ENCODE peak calls at places on chromosomes 2 and 18, in nine cellular contexts. One of them, this sample, is unnamed.

GRCh38 chr18:48488388-48488850 is 50.4 kb upstream of the CTIF start:
- DNase-seq in heart left ventricle: peak
- DNase-seq in BE2C: peak
- DNase-seq in mesothelial cell of epicardium: peak
- DNase-seq in omental fat pad: peak
- DNase-seq in lower leg skin: no peak
- DNase-seq in cardiac muscle cell: peak
- DNase-seq in K562: no peak
- DNase-seq in upper lobe of right lung: peak
- DNase-seq in this sample: peak

GRCh38 chr2:220228310-220229006 is 601.0 kb downstream of the SLC4A3 start:
- DNase-seq in heart left ventricle: no peak
- DNase-seq in BE2C: no peak
- DNase-seq in mesothelial cell of epicardium: no peak
- DNase-seq in omental fat pad: no peak
- DNase-seq in lower leg skin: no peak
- DNase-seq in cardiac muscle cell: no peak
- DNase-seq in K562: no peak
- DNase-seq in upper lobe of right lung: no peak
- DNase-seq in this sample: peak

GRCh38 chr2:8432712-8433336 is 249.0 kb upstream of the ID2 start:
- DNase-seq in heart left ventricle: no peak
- DNase-seq in BE2C: no peak
- DNase-seq in mesothelial cell of epicardium: peak
- DNase-seq in omental fat pad: no peak
- DNase-seq in lower leg skin: peak
- DNase-seq in cardiac muscle cell: no peak
- DNase-seq in K562: no peak
- DNase-seq in upper lobe of right lung: no peak
- DNase-seq in this sample: no peak

GRCh38 chr2:120919771-120920437 is 184.2 kb downstream of the GLI2 start:
- DNase-seq in heart left ventricle: peak
- DNase-seq in BE2C: no peak
- DNase-seq in mesothelial cell of epicardium: no peak
- DNase-seq in omental fat pad: no peak
- DNase-seq in lower leg skin: no peak
- DNase-seq in cardiac muscle cell: no peak
- DNase-seq in K562: no peak
- DNase-seq in upper lobe of right lung: no peak
- DNase-seq in this sample: no peak

GRCh38 chr2:223900066-223900465 is 45.1 kb downstream of the WDFY1 start:
- DNase-seq in heart left ventricle: no peak
- DNase-seq in BE2C: no peak
- DNase-seq in mesothelial cell of epicardium: no peak
- DNase-seq in omental fat pad: no peak
- DNase-seq in lower leg skin: no peak
- DNase-seq in cardiac muscle cell: no peak
- DNase-seq in K562: no peak
- DNase-seq in upper lobe of right lung: no peak
- DNase-seq in this sample: no peak

GRCh38 chr2:145631561-145631960 is 1111.6 kb upstream of the ZEB2 start:
- DNase-seq in heart left ventricle: no peak
- DNase-seq in BE2C: no peak
- DNase-seq in mesothelial cell of epicardium: no peak
- DNase-seq in omental fat pad: no peak
- DNase-seq in lower leg skin: no peak
- DNase-seq in cardiac muscle cell: no peak
- DNase-seq in K562: no peak
- DNase-seq in upper lobe of right lung: no peak
- DNase-seq in this sample: no peak

GRCh38 chr2:151976945-151977353 is 121.9 kb downstream of the CACNB4 start:
- DNase-seq in heart left ventricle: no peak
- DNase-seq in BE2C: no peak
- DNase-seq in mesothelial cell of epicardium: no peak
- DNase-seq in omental fat pad: no peak
- DNase-seq in lower leg skin: no peak
- DNase-seq in cardiac muscle cell: no peak
- DNase-seq in K562: no peak
- DNase-seq in upper lobe of right lung: no peak
- DNase-seq in this sample: no peak

GRCh38 chr2:209162129-209162528 is 261.7 kb upstream of the MAP2 start:
- DNase-seq in heart left ventricle: no peak
- DNase-seq in BE2C: no peak
- DNase-seq in mesothelial cell of epicardium: no peak
- DNase-seq in omental fat pad: no peak
- DNase-seq in lower leg skin: no peak
- DNase-seq in cardiac muscle cell: no peak
- DNase-seq in K562: no peak
- DNase-seq in upper lobe of right lung: no peak
- DNase-seq in this sample: no peak

GRCh38 chr2:107936427-107937359 is 49.6 kb upstream of the SLC5A7 start:
- DNase-seq in heart left ventricle: no peak
- DNase-seq in BE2C: no peak
- DNase-seq in mesothelial cell of epicardium: no peak
- DNase-seq in omental fat pad: no peak
- DNase-seq in lower leg skin: no peak
- DNase-seq in cardiac muscle cell: peak
- DNase-seq in K562: peak
- DNase-seq in upper lobe of right lung: no peak
- DNase-seq in this sample: peak

GRCh38 chr2:119432882-119433522 is 1.3 kb downstream of the TMEM37 start:
- DNase-seq in heart left ventricle: no peak
- DNase-seq in BE2C: no peak
- DNase-seq in mesothelial cell of epicardium: no peak
- DNase-seq in omental fat pad: no peak
- DNase-seq in lower leg skin: peak
- DNase-seq in cardiac muscle cell: no peak
- DNase-seq in K562: no peak
- DNase-seq in upper lobe of right lung: no peak
- DNase-seq in this sample: no peak

GRCh38 chr2:20633794-20634259 is 17.1 kb downstream of the HS1BP3 start:
- DNase-seq in heart left ventricle: peak
- DNase-seq in BE2C: no peak
- DNase-seq in mesothelial cell of epicardium: no peak
- DNase-seq in omental fat pad: no peak
- DNase-seq in lower leg skin: no peak
- DNase-seq in cardiac muscle cell: no peak
- DNase-seq in K562: peak
- DNase-seq in upper lobe of right lung: peak
- DNase-seq in this sample: peak

GRCh38 chr2:195520671-195521155 is 136.3 kb upstream of the SLC39A10 start:
- DNase-seq in heart left ventricle: no peak
- DNase-seq in BE2C: peak
- DNase-seq in mesothelial cell of epicardium: no peak
- DNase-seq in omental fat pad: no peak
- DNase-seq in lower leg skin: no peak
- DNase-seq in cardiac muscle cell: peak
- DNase-seq in K562: no peak
- DNase-seq in upper lobe of right lung: no peak
- DNase-seq in this sample: no peak

GRCh38 chr2:38533757-38534545 is 68.8 kb downstream of the HNRNPLL start:
- DNase-seq in heart left ventricle: no peak
- DNase-seq in BE2C: no peak
- DNase-seq in mesothelial cell of epicardium: no peak
- DNase-seq in omental fat pad: no peak
- DNase-seq in lower leg skin: no peak
- DNase-seq in cardiac muscle cell: no peak
- DNase-seq in K562: no peak
- DNase-seq in upper lobe of right lung: no peak
- DNase-seq in this sample: no peak

DNA sequence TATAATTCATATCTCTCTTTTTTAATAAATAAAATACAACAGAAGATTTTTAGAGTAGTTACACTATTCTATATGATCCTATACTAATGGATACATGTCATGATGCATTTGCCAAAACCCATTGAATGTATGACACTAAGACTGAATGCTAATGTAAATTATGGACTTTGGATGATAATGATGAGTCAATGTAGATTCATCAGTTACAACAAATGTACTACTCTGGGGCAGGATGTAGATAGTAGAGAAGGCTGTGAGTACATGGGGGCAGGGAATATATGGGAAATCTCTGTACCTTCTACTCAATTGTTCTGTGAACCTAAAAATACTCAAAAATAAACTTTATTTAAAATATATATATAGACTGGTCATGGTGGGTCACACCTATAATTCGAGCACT is 45.6 kb upstream of the NEDD4L start:
- DNase-seq in heart left ventricle: no peak
- DNase-seq in BE2C: no peak
- DNase-seq in mesothelial cell of epicardium: no peak
- DNase-seq in omental fat pad: no peak
- DNase-seq in lower leg skin: no peak
- DNase-seq in cardiac muscle cell: no peak
- DNase-seq in K562: no peak
- DNase-seq in upper lobe of right lung: no peak
- DNase-seq in this sample: no peak
- TF ChIP-seq CTCF in heart left ventricle: no peak
- TF ChIP-seq CTCF in BE2C: no peak
- TF ChIP-seq CTCF in mesothelial cell of epicardium: no peak
- TF ChIP-seq CTCF in omental fat pad: no peak
- TF ChIP-seq CTCF in lower leg skin: no peak
- TF ChIP-seq CTCF in cardiac muscle cell: no peak
- TF ChIP-seq CTCF in K562: no peak
- TF ChIP-seq CTCF in upper lobe of right lung: no peak
- TF ChIP-seq CTCF in this sample: no peak

DNA sequence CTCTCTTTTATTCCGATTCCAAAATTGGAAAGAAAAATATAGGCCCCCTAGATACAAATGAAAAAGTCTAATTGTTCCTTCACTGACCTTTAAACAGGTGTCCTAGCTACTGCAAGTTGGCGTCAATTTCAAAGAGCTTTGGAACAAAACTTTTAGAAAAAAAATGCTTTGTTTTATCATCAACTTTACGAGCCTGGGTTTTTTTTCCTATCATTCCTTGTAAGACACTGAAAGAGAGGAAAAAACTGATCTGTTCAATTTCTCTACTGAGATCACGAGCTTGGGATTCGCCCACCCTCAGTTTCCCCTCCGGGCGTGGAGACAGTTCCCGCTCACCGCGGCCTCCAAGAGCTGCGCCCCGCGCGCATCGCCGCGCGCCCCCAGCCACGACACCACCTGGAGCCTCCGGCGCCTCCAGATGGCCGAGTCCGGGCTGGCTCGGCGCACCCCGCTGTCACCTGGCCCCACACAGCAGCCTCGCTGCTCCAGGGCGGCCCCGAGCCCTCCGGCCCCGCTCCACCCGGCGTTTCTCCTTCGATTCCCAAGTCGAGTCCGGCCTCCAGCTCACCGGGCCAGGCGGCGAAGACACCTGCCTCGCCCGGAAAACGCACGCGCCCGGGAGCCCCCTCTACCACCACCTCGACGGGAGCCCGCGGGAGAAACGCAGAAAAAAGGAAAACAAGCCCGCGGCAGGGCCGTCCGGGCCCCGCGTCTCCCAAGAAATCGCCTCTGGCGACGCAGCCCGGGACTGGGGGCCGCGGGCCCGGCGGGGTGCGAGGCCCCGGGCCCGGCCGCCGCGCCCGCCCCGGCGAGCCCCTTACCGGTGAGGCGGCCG is 659 bp downstream of the TBC1D8 start:
- DNase-seq in heart left ventricle: peak
- DNase-seq in BE2C: peak
- DNase-seq in mesothelial cell of epicardium: peak
- DNase-seq in omental fat pad: no peak
- DNase-seq in lower leg skin: peak
- DNase-seq in cardiac muscle cell: peak
- DNase-seq in K562: peak
- DNase-seq in upper lobe of right lung: peak
- DNase-seq in this sample: peak
- TF ChIP-seq CTCF in heart left ventricle: no peak
- TF ChIP-seq CTCF in BE2C: no peak
- TF ChIP-seq CTCF in mesothelial cell of epicardium: no peak
- TF ChIP-seq CTCF in omental fat pad: no peak
- TF ChIP-seq CTCF in lower leg skin: no peak
- TF ChIP-seq CTCF in cardiac muscle cell: no peak
- TF ChIP-seq CTCF in K562: no peak
- TF ChIP-seq CTCF in upper lobe of right lung: no peak
- TF ChIP-seq CTCF in this sample: no peak

GRCh38 chr2:23505984-23506380 is 121.0 kb downstream of the KLHL29 start:
- DNase-seq in heart left ventricle: no peak
- DNase-seq in BE2C: no peak
- DNase-seq in mesothelial cell of epicardium: no peak
- DNase-seq in omental fat pad: no peak
- DNase-seq in lower leg skin: no peak
- DNase-seq in cardiac muscle cell: no peak
- DNase-seq in K562: no peak
- DNase-seq in upper lobe of right lung: no peak
- DNase-seq in this sample: no peak

GRCh38 chr2:23506460-23507266 is 121.7 kb downstream of the KLHL29 start:
- DNase-seq in heart left ventricle: no peak
- DNase-seq in BE2C: no peak
- DNase-seq in mesothelial cell of epicardium: no peak
- DNase-seq in omental fat pad: no peak
- DNase-seq in lower leg skin: no peak
- DNase-seq in cardiac muscle cell: no peak
- DNase-seq in K562: no peak
- DNase-seq in upper lobe of right lung: no peak
- DNase-seq in this sample: no peak

GRCh38 chr2:23504591-23504990 is 119.6 kb downstream of the KLHL29 start:
- DNase-seq in heart left ventricle: no peak
- DNase-seq in BE2C: no peak
- DNase-seq in mesothelial cell of epicardium: no peak
- DNase-seq in omental fat pad: no peak
- DNase-seq in lower leg skin: no peak
- DNase-seq in cardiac muscle cell: no peak
- DNase-seq in K562: no peak
- DNase-seq in upper lobe of right lung: no peak
- DNase-seq in this sample: no peak

GRCh38 chr2:23503682-23504081 is 118.7 kb downstream of the KLHL29 start:
- DNase-seq in heart left ventricle: no peak
- DNase-seq in BE2C: no peak
- DNase-seq in mesothelial cell of epicardium: no peak
- DNase-seq in omental fat pad: no peak
- DNase-seq in lower leg skin: no peak
- DNase-seq in cardiac muscle cell: no peak
- DNase-seq in K562: no peak
- DNase-seq in upper lobe of right lung: no peak
- DNase-seq in this sample: no peak

GRCh38 chr2:23505218-23505983 is 120.4 kb downstream of the KLHL29 start:
- DNase-seq in heart left ventricle: no peak
- DNase-seq in BE2C: no peak
- DNase-seq in mesothelial cell of epicardium: no peak
- DNase-seq in omental fat pad: no peak
- DNase-seq in lower leg skin: no peak
- DNase-seq in cardiac muscle cell: no peak
- DNase-seq in K562: no peak
- DNase-seq in upper lobe of right lung: no peak
- DNase-seq in this sample: no peak
- TF ChIP-seq CTCF in heart left ventricle: no peak
- TF ChIP-seq CTCF in BE2C: peak
- TF ChIP-seq CTCF in mesothelial cell of epicardium: no peak
- TF ChIP-seq CTCF in omental fat pad: no peak
- TF ChIP-seq CTCF in lower leg skin: no peak
- TF ChIP-seq CTCF in cardiac muscle cell: no peak
- TF ChIP-seq CTCF in K562: no peak
- TF ChIP-seq CTCF in upper lobe of right lung: no peak
- TF ChIP-seq CTCF in this sample: no peak

DNA sequence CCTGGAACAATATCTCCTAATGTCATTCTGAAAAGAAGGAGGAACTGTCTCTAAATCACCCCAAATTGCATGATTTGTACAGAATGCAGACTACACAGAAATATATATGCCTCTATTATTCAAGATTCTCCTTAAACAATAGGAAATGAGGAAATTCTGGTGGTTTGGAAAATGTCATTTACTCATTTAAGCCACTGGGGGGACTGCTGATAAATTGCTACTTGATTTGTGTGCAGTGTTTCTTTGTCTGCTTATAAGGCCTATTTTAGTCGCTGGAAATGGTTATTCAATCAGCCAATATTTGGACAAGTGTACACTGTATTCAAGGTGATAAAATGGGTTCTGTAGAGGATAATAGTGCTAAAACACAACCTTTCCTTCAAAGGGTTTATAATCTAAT is 801.9 kb upstream of the CELF4 start:
- DNase-seq in heart left ventricle: no peak
- DNase-seq in BE2C: no peak
- DNase-seq in mesothelial cell of epicardium: no peak
- DNase-seq in omental fat pad: no peak
- DNase-seq in lower leg skin: no peak
- DNase-seq in cardiac muscle cell: no peak
- DNase-seq in K562: no peak
- DNase-seq in upper lobe of right lung: no peak
- DNase-seq in this sample: no peak
- TF ChIP-seq CTCF in heart left ventricle: no peak
- TF ChIP-seq CTCF in BE2C: no peak
- TF ChIP-seq CTCF in mesothelial cell of epicardium: peak
- TF ChIP-seq CTCF in omental fat pad: no peak
- TF ChIP-seq CTCF in lower leg skin: no peak
- TF ChIP-seq CTCF in cardiac muscle cell: no peak
- TF ChIP-seq CTCF in K562: no peak
- TF ChIP-seq CTCF in upper lobe of right lung: no peak
- TF ChIP-seq CTCF in this sample: no peak

This sample was measured in Calu3.